ENCODE peak calls at places on chromosomes 4 and X, in five cellular contexts. V is neural progenitor cell, X is adipocyte, F is BE2C, N is thyroid gland. S is an unnamed sample. For H3K4me1, the result is how much of the 10 kb centered on the place peaks cover.

GRCh38 chr4:13454786-13455185 is 29.4 kb downstream of the RAB28 start:
- DNase-seq in V (no peak), X (no peak), F (no peak), N (no peak), S (no peak)

GRCh38 chr4:122836941-122837340 is 10.3 kb downstream of the FGF2 start:
- DNase-seq in V (no peak), X (no peak), F (no peak), N (no peak), S (no peak)

GRCh38 chrX:100611951-100612350 is 24.7 kb downstream of the TSPAN6 start:
- DNase-seq in V (no peak), X (no peak), F (no peak), N (no peak), S (no peak)

GRCh38 chr4:23930750-23931488 is 41.1 kb upstream of the PPARGC1A start:
- DNase-seq in V (peak), X (no peak), F (peak), N (peak), S (peak)

GRCh38 chrX:24355095-24355494 is 5.3 kb upstream of the SUPT20HL1 start:
- DNase-seq in V (no peak), X (no peak), F (no peak), N (no peak), S (no peak)

GRCh38 chrX:50638123-50638522 is 167.5 kb upstream of the DGKK start:
- DNase-seq in V (no peak), X (no peak), F (no peak), N (peak), S (no peak)

GRCh38 chrX:1435241-1435900 is 17.3 kb downstream of the ASMTL start:
- DNase-seq in V (no peak), X (no peak), F (no peak), N (no peak), S (no peak)

GRCh38 chr4:15400911-15401671 is 26.7 kb upstream of the C1QTNF7 start:
- DNase-seq in V (no peak), X (peak), F (no peak), N (peak), S (peak)

GRCh38 chr4:64417974-64418373 is 8.7 kb upstream of the TECRL start:
- DNase-seq in V (peak), X (no peak), F (no peak), N (peak), S (no peak)

GRCh38 chr4:11904991-11905760 is 476.5 kb upstream of the HS3ST1 start:
- DNase-seq in V (no peak), X (no peak), F (no peak), N (no peak), S (no peak)

GRCh38 chrX:132409780-132410556 is 78.9 kb downstream of the MBNL3 start:
- DNase-seq in V (no peak), X (no peak), F (no peak), N (no peak), S (no peak)

GRCh38 chrX:132406106-132406505 is 82.7 kb downstream of the MBNL3 start:
- DNase-seq in V (no peak), X (no peak), F (no peak), N (no peak), S (no peak)

GRCh38 chrX:132404266-132404665 is 84.6 kb downstream of the MBNL3 start:
- DNase-seq in V (no peak), X (no peak), F (no peak), N (no peak), S (no peak)

GRCh38 chrX:132411310-132411977 is 77.4 kb downstream of the MBNL3 start:
- DNase-seq in V (no peak), X (no peak), F (no peak), N (no peak), S (no peak)

DNA sequence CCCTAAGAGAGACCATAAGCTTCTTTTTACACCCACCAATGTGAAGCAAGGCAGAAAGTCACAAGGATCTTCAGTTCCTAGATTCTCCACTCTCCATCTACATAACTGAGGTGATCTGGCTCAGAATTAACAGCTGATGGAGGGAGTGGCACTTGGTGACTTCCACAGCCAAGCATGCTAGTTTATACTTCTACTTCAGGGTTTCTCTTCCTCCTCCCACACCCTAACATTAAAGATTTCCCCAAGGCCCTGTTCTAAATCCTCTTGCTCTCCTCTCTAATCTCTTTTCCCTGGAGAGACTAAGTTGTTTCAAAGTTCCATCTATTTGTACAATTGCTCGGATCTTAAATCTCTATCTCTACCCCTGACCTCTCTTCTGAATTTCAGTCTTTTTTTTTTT is 81.1 kb downstream of the MBNL3 start:
- DNase-seq in V (no peak), X (no peak), F (no peak), N (no peak), S (no peak)
- H3K4me1 ChIP-seq in V (under half), X (under half), F (under half), N (under half), S (under half)

DNA sequence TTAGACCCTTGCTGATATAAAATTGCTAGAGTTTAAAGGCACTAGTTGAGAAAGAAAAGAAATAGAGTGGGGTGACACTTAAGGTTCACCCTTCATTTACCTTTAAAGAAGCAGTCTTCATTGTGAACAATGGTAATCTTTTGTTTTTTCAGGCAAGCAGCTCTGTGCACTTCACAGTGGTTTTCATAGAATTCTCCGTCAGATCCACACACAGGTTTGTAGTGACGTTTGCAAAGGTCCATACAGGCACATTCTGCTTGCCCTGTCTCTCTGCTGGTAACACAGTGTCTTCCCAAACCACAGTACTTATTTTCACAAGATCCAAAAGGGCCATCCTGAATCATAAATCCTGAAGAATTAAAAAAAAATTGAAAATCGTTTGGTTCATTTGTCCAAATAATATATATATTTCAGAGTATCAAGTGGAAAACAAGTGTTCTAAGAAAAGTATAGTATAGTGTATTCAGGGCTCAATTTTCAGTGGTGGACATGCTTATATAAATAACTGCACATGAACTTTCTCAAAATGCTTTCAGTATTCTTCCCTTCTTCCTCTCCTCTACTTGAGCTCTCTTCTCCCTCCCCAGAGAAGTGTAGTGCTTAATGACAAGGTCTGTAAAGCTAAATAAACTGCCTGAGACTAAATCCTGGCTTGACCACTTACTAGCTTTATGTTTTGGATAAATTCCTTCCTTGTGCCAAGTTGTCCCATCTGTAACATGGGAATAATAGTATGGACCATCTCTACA is 243.3 kb downstream of the FSTL5 start:
- DNase-seq in V (no peak), X (no peak), F (no peak), N (no peak), S (no peak)
- H3K4me1 ChIP-seq in V (under half), X (under half), F (under half), N (under half), S (under half)

GRCh38 chrX:148580016-148580415 is 79.6 kb downstream of the AFF2 start:
- DNase-seq in V (no peak), X (no peak), F (no peak), N (no peak), S (no peak)

GRCh38 chrX:148577711-148578110 is 77.3 kb downstream of the AFF2 start:
- DNase-seq in V (no peak), X (no peak), F (no peak), N (no peak), S (no peak)

DNA sequence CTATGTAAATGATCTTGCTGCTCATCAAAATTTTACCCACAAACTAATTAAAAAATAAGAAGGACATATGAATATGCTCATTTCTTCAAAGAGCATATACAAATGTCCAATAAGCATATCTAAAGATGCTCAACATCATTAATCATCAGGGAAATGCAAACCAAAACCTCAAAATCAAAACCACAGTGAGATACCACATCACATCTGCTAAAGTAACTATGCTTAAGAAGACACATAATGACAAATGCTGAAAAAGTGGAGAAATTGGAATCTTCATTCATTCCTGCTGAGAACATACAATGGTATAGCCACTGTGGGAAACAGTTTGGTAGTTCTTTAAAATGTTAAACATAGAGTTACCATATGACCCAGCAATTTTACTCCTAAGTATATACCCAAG is 81.9 kb downstream of the AFF2 start:
- DNase-seq in V (no peak), X (no peak), F (no peak), N (no peak), S (no peak)
- H3K4me1 ChIP-seq in V (under half), X (under half), F (under half), N (under half), S (under half)

GRCh38 chr4:186643501-186644315 is 79.9 kb downstream of the FAT1 start:
- DNase-seq in V (no peak), X (peak), F (no peak), N (no peak), S (no peak)
- H3K4me1 ChIP-seq in V (under half), X (under half), F (under half), N (under half), S (under half)

DNA sequence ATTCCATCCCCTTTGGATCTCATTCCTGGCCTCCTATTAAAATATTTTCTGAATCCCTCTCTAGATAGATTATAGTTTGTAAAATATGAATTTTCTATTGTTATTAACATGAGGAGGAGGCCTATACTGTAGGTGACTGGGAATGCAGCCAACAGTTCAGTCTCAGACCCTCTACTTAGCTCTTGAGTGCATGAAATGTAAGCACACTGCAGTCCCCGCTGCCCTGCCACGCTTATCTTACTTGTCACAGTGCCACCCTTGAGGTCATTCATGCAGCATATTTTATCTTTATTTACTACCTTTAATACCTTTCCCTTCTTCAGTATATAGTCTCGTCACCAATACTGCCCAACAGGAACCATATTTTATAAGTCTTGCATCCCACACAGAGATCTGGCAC is 151.0 kb downstream of the CAMK2D start:
- DNase-seq in V (no peak), X (no peak), F (peak), N (peak), S (no peak)
- H3K4me1 ChIP-seq in V (under half), X (under half), F (under half), N (under half), S (under half)

GRCh38 chr4:140094701-140095420 is 59.1 kb downstream of the MAML3 start:
- DNase-seq in V (no peak), X (no peak), F (peak), N (peak), S (peak)

GRCh38 chr4:140089216-140089615 is 64.8 kb downstream of the MAML3 start:
- DNase-seq in V (no peak), X (no peak), F (no peak), N (no peak), S (no peak)

GRCh38 chr4:140091305-140091704 is 62.7 kb downstream of the MAML3 start:
- DNase-seq in V (no peak), X (no peak), F (no peak), N (no peak), S (no peak)

GRCh38 chr4:140090215-140090731 is 63.7 kb downstream of the MAML3 start:
- DNase-seq in V (no peak), X (no peak), F (no peak), N (no peak), S (no peak)

GRCh38 chr4:140092094-140092820 is 61.7 kb downstream of the MAML3 start:
- DNase-seq in V (peak), X (peak), F (peak), N (peak), S (peak)
- H3K4me1 ChIP-seq in V (under half), X (under half), F (under half), N (half or more), S (under half)

GRCh38 chrX:41100819-41101218 is 15.6 kb downstream of the USP9X start:
- DNase-seq in V (no peak), X (no peak), F (no peak), N (no peak), S (no peak)
- H3K4me1 ChIP-seq in V (under half), X (under half), F (under half), N (under half), S (under half)

GRCh38 chr4:75779059-75779757 is 54.8 kb downstream of the USO1 start:
- DNase-seq in V (no peak), X (no peak), F (no peak), N (no peak), S (no peak)
- H3K4me1 ChIP-seq in V (under half), X (under half), F (under half), N (under half), S (under half)

DNA sequence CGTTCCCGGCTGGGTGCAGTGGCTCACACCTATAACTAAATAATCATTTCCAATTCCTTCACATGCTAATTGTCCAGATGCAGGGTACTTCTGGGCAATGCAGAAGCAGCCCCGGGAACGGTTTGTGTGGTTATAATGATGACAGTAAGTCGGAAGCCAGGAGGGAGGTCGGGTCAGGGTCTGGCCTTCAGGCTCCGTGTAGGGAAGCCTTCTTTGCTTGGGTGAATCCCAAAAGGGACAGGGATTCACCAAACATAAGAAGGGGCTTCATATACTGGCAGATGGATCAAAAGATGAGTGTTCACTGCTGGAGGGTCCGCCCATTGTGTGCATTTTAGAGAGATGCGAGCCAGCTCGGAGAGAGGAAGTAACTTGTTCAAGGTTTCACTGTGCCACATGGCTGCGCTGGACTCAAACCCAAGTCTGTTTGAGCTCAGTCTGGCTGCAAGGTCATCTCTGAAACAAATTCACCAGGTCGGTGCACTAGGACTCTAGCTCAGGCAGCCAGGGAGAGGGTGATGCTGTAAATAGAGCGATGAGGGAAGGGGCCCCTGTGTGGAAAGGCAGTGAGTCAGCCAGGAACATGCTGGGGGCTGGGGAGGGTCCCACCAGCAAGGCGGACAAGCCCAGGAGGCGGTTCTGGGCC is 4.8 kb upstream of the KIAA0232 start:
- DNase-seq in V (no peak), X (no peak), F (no peak), N (no peak), S (no peak)
- H3K4me1 ChIP-seq in V (under half), X (under half), F (under half), N (under half), S (under half)